ENCODE peak calls at places on chromosomes 3 and 15, in eight cellular contexts. C, K, I, Z, A, N, G and V are unnamed samples.
A peak's percentile ranks its signal among the peaks of the same experiment; 100 is the strongest.

GRCh38 chr3:15781637-15782402 is 16.0 kb downstream of the ANKRD28 start:
- ATAC-seq in C (no peak), K (no peak), I (no peak), Z (peak; percentile 90), A (no peak), N (no peak), G (no peak), V (peak; percentile 43)

GRCh38 chr15:66763186-66764066 is 61.4 kb downstream of the SMAD6 start:
- ATAC-seq in C (no peak), K (no peak), I (peak; percentile 87), Z (peak; percentile 67), A (no peak), N (peak; percentile 86), G (peak; percentile 5), V (peak; percentile 77)

GRCh38 chr15:52483712-52484111 is 45.0 kb downstream of the MYO5A start:
- ATAC-seq in C (no peak), K (no peak), I (no peak), Z (no peak), A (no peak), N (peak; percentile 50), G (peak; percentile 85), V (peak; percentile 43)

GRCh38 chr3:71372911-71373637 is 210.5 kb downstream of the FOXP1 start:
- ATAC-seq in C (no peak), K (peak; percentile 90), I (no peak), Z (no peak), A (peak; percentile 61), N (no peak), G (peak; percentile 65), V (no peak)

GRCh38 chr3:72031581-72031980 is 246.6 kb upstream of the PROK2 start:
- ATAC-seq in C (no peak), K (no peak), I (no peak), Z (no peak), A (no peak), N (peak; percentile 88), G (peak; percentile 21), V (no peak)

GRCh38 chr15:67100124-67100791 is 34.9 kb downstream of the SMAD3 start:
- ATAC-seq in C (no peak), K (no peak), I (no peak), Z (no peak), A (no peak), N (no peak), G (no peak), V (no peak)

GRCh38 chr3:123740391-123740822 is 143.7 kb downstream of the MYLK start:
- ATAC-seq in C (no peak), K (no peak), I (no peak), Z (no peak), A (no peak), N (peak; percentile 79), G (no peak), V (no peak)

GRCh38 chr3:107560166-107560565 is 37.4 kb downstream of the BBX start:
- ATAC-seq in C (no peak), K (no peak), I (no peak), Z (no peak), A (no peak), N (no peak), G (no peak), V (no peak)

GRCh38 chr3:42209917-42210316 is 56.1 kb downstream of the CCK start:
- ATAC-seq in C (no peak), K (no peak), I (no peak), Z (no peak), A (no peak), N (peak; percentile 47), G (no peak), V (no peak)

GRCh38 chr3:115381573-115381912 is 234.5 kb upstream of the ZBTB20 start:
- ATAC-seq in C (no peak), K (no peak), I (peak; percentile 26), Z (no peak), A (no peak), N (peak; percentile 97), G (no peak), V (no peak)

GRCh38 chr15:101067660-101068522 is 148.7 kb downstream of the LRRK1 start:
- ATAC-seq in C (no peak), K (no peak), I (no peak), Z (no peak), A (no peak), N (no peak), G (no peak), V (no peak)

GRCh38 chr3:191387441-191388077 is 57.2 kb upstream of the UTS2B start:
- ATAC-seq in C (no peak), K (no peak), I (no peak), Z (no peak), A (no peak), N (no peak), G (no peak), V (no peak)

GRCh38 chr3:139260041-139260486 is 83.8 kb upstream of the MRPS22 start:
- ATAC-seq in C (no peak), K (no peak), I (no peak), Z (no peak), A (no peak), N (no peak), G (peak; percentile 35), V (no peak)

GRCh38 chr3:110733045-110733444 is 338.6 kb upstream of the NECTIN3 start:
- ATAC-seq in C (no peak), K (no peak), I (no peak), Z (no peak), A (no peak), N (no peak), G (no peak), V (no peak)

GRCh38 chr15:24772709-24773373 is 97.3 kb downstream of the NPAP1 start:
- ATAC-seq in C (peak; percentile 75), K (peak; percentile 71), I (peak; percentile 90), Z (peak; percentile 99), A (peak; percentile 89), N (peak; percentile 93), G (peak; percentile 81), V (peak; percentile 71)

GRCh38 chr3:151750181-151750580 is 16.5 kb downstream of the AADACL2 start:
- ATAC-seq in C (no peak), K (no peak), I (no peak), Z (no peak), A (no peak), N (no peak), G (no peak), V (no peak)

GRCh38 chr3:152222327-152222726 is 46.4 kb upstream of the MBNL1 start:
- ATAC-seq in C (no peak), K (peak; percentile 51), I (peak; percentile 72), Z (no peak), A (no peak), N (peak; percentile 82), G (peak; percentile 54), V (peak; percentile 76)

GRCh38 chr3:184505053-184505452 is 56.5 kb upstream of the EPHB3 start:
- ATAC-seq in C (no peak), K (no peak), I (no peak), Z (no peak), A (no peak), N (no peak), G (no peak), V (no peak)

GRCh38 chr3:76369170-76369569 is 583.8 kb upstream of the ZNF717 start:
- ATAC-seq in C (no peak), K (no peak), I (no peak), Z (no peak), A (no peak), N (peak; percentile 54), G (no peak), V (no peak)

GRCh38 chr15:100215031-100215842 is 126.5 kb downstream of the ADAMTS17 start:
- ATAC-seq in C (no peak), K (no peak), I (peak; percentile 36), Z (peak; percentile 2), A (no peak), N (peak; percentile 28), G (peak; percentile 19), V (peak; percentile 40)

GRCh38 chr15:70494861-70495571 is 268.3 kb downstream of the UACA start:
- ATAC-seq in C (no peak), K (no peak), I (no peak), Z (no peak), A (no peak), N (peak; percentile 75), G (peak; percentile 37), V (no peak)

GRCh38 chr15:43958894-43959330 is 132.1 kb downstream of the WDR76 start:
- ATAC-seq in C (no peak), K (no peak), I (no peak), Z (no peak), A (no peak), N (peak; percentile 90), G (no peak), V (no peak)

GRCh38 chr3:30464381-30464780 is 142.0 kb upstream of the TGFBR2 start:
- ATAC-seq in C (no peak), K (no peak), I (no peak), Z (no peak), A (no peak), N (no peak), G (no peak), V (no peak)

GRCh38 chr3:107208100-107208499 is 169.1 kb upstream of the CCDC54 start:
- ATAC-seq in C (no peak), K (no peak), I (peak; percentile 93), Z (peak; percentile 98), A (no peak), N (peak; percentile 96), G (no peak), V (peak; percentile 89)